ENCODE peak calls at places on chromosomes 4 and X, in ten cellular contexts. E is CD8-positive, alpha-beta T cell; Y is H1; K is sigmoid colon; J is heart right ventricle; U is neuronal stem cell; B is K562; M is neural progenitor cell; X is pancreas; Z is left lung. O is an unnamed sample. For H3K27me3 and H3K36me3, the result is how much of the 10 kb centered on the place peaks cover.

GRCh38 chrX:14676431-14676830 is 147.1 kb downstream of the GLRA2 start:
- DNase-seq in E (no peak), Y (no peak), K (no peak), J (no peak), U (no peak), B (no peak), M (no peak), X (no peak), Z (no peak), O (no peak)

GRCh38 chr4:144518181-144518895 is 127.6 kb upstream of the HHIP start:
- DNase-seq in E (no peak), Y (no peak), K (no peak), J (no peak), U (peak), B (no peak), M (peak), X (no peak), Z (no peak), O (no peak)

GRCh38 chrX:109774706-109775105 is 41.6 kb upstream of the ACSL4 start:
- DNase-seq in E (no peak), Y (no peak), K (no peak), J (no peak), U (no peak), B (peak), M (no peak), X (no peak), Z (no peak), O (peak)

GRCh38 chr4:23819041-23819511 is 70.8 kb downstream of the PPARGC1A start:
- DNase-seq in E (no peak), Y (no peak), K (no peak), J (peak), U (no peak), B (no peak), M (no peak), X (no peak), Z (no peak), O (peak)

GRCh38 chr4:1216076-1216614 is 32.8 kb downstream of the CTBP1 start:
- DNase-seq in E (no peak), Y (no peak), K (no peak), J (no peak), U (no peak), B (no peak), M (no peak), X (no peak), Z (no peak), O (no peak)

GRCh38 chr4:104749062-104749461 is 254.4 kb upstream of the CXXC4 start:
- DNase-seq in E (no peak), Y (no peak), K (no peak), J (no peak), U (no peak), B (no peak), M (no peak), X (no peak), Z (no peak), O (no peak)

GRCh38 chr4:10006236-10006603 is 15.1 kb downstream of the SLC2A9 start:
- DNase-seq in E (no peak), Y (no peak), K (peak), J (no peak), U (no peak), B (no peak), M (no peak), X (peak), Z (no peak), O (peak)

GRCh38 chrX:71623105-71623450 is 4.8 kb upstream of the CXCR3 start:
- DNase-seq in E (no peak), Y (no peak), K (no peak), J (no peak), U (no peak), B (no peak), M (no peak), X (no peak), Z (no peak), O (no peak)

GRCh38 chrX:40402771-40403533 is 177.8 kb upstream of the ATP6AP2 start:
- DNase-seq in E (no peak), Y (no peak), K (peak), J (no peak), U (no peak), B (peak), M (no peak), X (peak), Z (no peak), O (peak)

GRCh38 chr4:76811604-76812412 is 86.1 kb downstream of the SOWAHB start:
- DNase-seq in E (no peak), Y (no peak), K (peak), J (peak), U (no peak), B (no peak), M (peak), X (no peak), Z (no peak), O (no peak)

GRCh38 chrX:12011075-12011474 is 127.2 kb upstream of the FRMPD4 start:
- DNase-seq in E (no peak), Y (no peak), K (no peak), J (no peak), U (no peak), B (no peak), M (no peak), X (no peak), Z (no peak), O (peak)

GRCh38 chrX:17154001-17154400 is 207.5 kb downstream of the REPS2 start:
- DNase-seq in E (no peak), Y (no peak), K (no peak), J (no peak), U (no peak), B (no peak), M (no peak), X (no peak), Z (no peak), O (no peak)

GRCh38 chrX:633043-633654 is 2.6 kb downstream of the SHOX start:
- DNase-seq in E (no peak), Y (no peak), K (no peak), J (no peak), U (no peak), B (no peak), M (peak), X (no peak), Z (no peak), O (no peak)
- H3K27me3 ChIP-seq in E (under half), Y (half or more), K (half or more), J (half or more), U (half or more), B (under half), M (half or more), X (under half), Z (half or more), O (half or more)

GRCh38 chrX:103584606-103585005 is 709 bp upstream of the TCEAL4 start:
- DNase-seq in E (no peak), Y (no peak), K (no peak), J (no peak), U (no peak), B (no peak), M (peak), X (no peak), Z (no peak), O (no peak)

GRCh38 chrX:103585421-103586313 is at the start of gene TCEAL4:
- DNase-seq in E (no peak), Y (peak), K (peak), J (peak), U (no peak), B (no peak), M (peak), X (peak), Z (peak), O (no peak)

GRCh38 chrX:103586314-103586646 is 965 bp downstream of the TCEAL4 start:
- DNase-seq in E (no peak), Y (no peak), K (no peak), J (no peak), U (no peak), B (no peak), M (no peak), X (no peak), Z (peak), O (no peak)

GRCh38 chrX:103586659-103587058 is 1.3 kb downstream of the TCEAL4 start:
- DNase-seq in E (no peak), Y (no peak), K (no peak), J (no peak), U (no peak), B (no peak), M (no peak), X (no peak), Z (no peak), O (no peak)
- H3K4me3 ChIP-seq in E (no peak), Y (peak), K (peak), J (peak), U (no peak), B (no peak), M (peak), X (no peak), Z (no peak), O (no peak)

GRCh38 chr4:54794033-54794432 is 136.3 kb downstream of the KIT start:
- DNase-seq in E (no peak), Y (no peak), K (no peak), J (no peak), U (no peak), B (no peak), M (no peak), X (no peak), Z (no peak), O (no peak)
- H3K36me3 ChIP-seq in E (under half), Y (under half), K (under half), J (under half), U (under half), B (under half), M (under half), X (under half), Z (under half), O (under half)

DNA sequence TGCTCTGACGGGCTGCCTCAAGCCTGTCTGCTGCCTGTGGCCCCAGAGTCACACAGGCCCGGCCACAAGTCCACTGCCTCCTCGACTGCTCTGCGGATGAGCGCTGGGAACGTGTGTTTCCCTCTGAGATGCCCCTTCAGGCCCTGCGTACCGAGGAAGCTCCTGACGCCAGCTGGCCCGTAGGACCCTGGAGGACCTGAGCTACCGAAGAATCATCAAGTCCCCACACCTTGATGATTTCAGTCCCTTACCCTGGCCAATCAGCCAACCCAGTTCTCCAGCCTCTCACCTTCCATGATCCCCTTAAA is 96.6 kb upstream of the LRPAP1 start:
- DNase-seq in E (no peak), Y (no peak), K (no peak), J (no peak), U (no peak), B (no peak), M (no peak), X (no peak), Z (no peak), O (no peak)
- H3K27me3 ChIP-seq in E (under half), Y (under half), K (under half), J (under half), U (under half), B (under half), M (under half), X (under half), Z (half or more), O (under half)

DNA sequence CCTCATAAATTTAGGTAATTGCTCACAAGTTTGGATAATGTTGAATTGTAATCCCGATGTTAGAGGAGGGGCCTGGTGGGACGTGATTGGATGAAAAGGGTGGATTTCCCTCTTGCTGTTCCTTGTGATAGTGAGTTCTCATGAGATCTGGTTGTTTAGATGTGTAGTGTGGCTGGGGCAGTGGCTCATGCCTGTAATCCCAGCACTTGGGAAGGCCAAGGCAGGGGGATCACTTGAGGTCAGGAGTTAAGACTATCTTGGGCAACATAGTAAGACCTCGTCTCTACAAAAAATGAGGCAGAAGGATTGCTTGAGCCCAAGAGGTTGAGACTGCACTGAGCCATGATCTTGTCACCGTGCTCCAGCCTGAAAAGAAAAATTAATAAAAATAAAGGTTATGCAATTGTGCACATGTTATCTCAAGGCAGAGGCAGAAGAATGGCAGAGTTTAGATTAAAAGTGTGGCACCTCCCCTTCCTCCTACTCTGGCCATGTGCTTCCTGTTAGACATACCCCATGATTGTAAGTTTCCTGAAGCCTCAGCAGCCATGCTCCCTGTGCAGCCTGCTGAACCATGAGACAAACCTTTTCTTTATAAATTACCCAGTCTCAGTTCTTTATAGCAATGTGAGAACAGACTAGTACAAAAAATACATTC is 36.5 kb downstream of the ERVMER34-1 start:
- DNase-seq in E (no peak), Y (no peak), K (no peak), J (no peak), U (no peak), B (no peak), M (no peak), X (no peak), Z (no peak), O (no peak)
- H3K4me3 ChIP-seq in E (no peak), Y (peak), K (no peak), J (peak), U (no peak), B (peak), M (peak), X (no peak), Z (no peak), O (no peak)

GRCh38 chr4:53784112-53784511 is 192.8 kb upstream of the LNX1 start:
- DNase-seq in E (no peak), Y (no peak), K (no peak), J (no peak), U (no peak), B (no peak), M (no peak), X (no peak), Z (no peak), O (no peak)
- H3K36me3 ChIP-seq in E (under half), Y (under half), K (under half), J (under half), U (under half), B (under half), M (under half), X (under half), Z (under half), O (under half)